ENCODE peak calls at places on chromosomes 1 and 21, in four cellular contexts. N is brain microvascular endothelial cell, H is A549, F is uterus. V is an unnamed sample.

GRCh38 chr21:28833181-28833580 is 159.5 kb downstream of the LTN1 start:
- DNase-seq in H (no peak), N (no peak), F (no peak), V (no peak)

GRCh38 chr1:227766653-227767277 is 31.5 kb downstream of the SNAP47 start:
- DNase-seq in F (no peak), H (no peak), N (no peak), V (no peak)

GRCh38 chr1:46818591-46818990 is 19.7 kb downstream of the CYP4B1 start:
- DNase-seq in F (no peak), N (no peak), H (no peak), V (no peak)

GRCh38 chr1:159669338-159669737 is 45.1 kb downstream of the CRP start:
- DNase-seq in H (no peak), N (no peak), F (no peak), V (no peak)

GRCh38 chr1:53461329-53462044 is 2.3 kb downstream of the DMRTB1 start:
- DNase-seq in F (no peak), N (no peak), H (no peak), V (no peak)

GRCh38 chr21:39385299-39386145 is 36.6 kb upstream of the HMGN1 start:
- DNase-seq in F (peak; percentile 70), H (peak; percentile 89), N (peak; percentile 62), V (peak; percentile 57)

GRCh38 chr1:183783896-183784637 is 20.9 kb upstream of the RGL1 start:
- DNase-seq in N (peak; percentile 54), H (no peak), F (peak; percentile 68), V (peak; percentile 80)

GRCh38 chr1:19411612-19412011 is 73.7 kb downstream of the CAPZB start:
- DNase-seq in N (no peak), F (no peak), H (no peak), V (no peak)

GRCh38 chr1:99849413-99849743 is 783 bp upstream of the AGL start:
- DNase-seq in H (no peak), N (no peak), F (no peak), V (no peak)

GRCh38 chr1:187070076-187070475 is 241.3 kb downstream of the PLA2G4A start:
- DNase-seq in F (no peak), H (no peak), N (no peak), V (no peak)

GRCh38 chr1:151563376-151563775 is 23.3 kb downstream of the TUFT1 start:
- DNase-seq in F (no peak), N (no peak), H (no peak), V (no peak)

GRCh38 chr1:92538413-92539061 is 51.8 kb upstream of the GFI1 start:
- DNase-seq in H (no peak), N (peak; percentile 9), F (no peak), V (peak; percentile 2)

GRCh38 chr1:17573518-17574041 is 34.1 kb downstream of the ARHGEF10L start:
- DNase-seq in F (no peak), N (no peak), H (no peak), V (no peak)

GRCh38 chr1:77888429-77889239 is at the start of gene NEXN:
- DNase-seq in N (peak; percentile 76), H (peak; percentile 13), F (peak; percentile 83), V (peak; percentile 82)

GRCh38 chr1:51565009-51565408 is 45.9 kb upstream of the EPS15 start:
- DNase-seq in N (no peak), F (no peak), H (no peak), V (no peak)

V was measured in dermis microvascular lymphatic vessel endothelial cell.